ENCODE peak calls at places on chromosome X, in seven cellular contexts. S is SW 1271; C is GF-D8; D is hippocampal formation; X is A172; O is left colon; R is activated naive CD4-positive, alpha-beta T cell. I is an unnamed sample.

GRCh38 chrX:29397506-29397905 is 810.3 kb downstream of the IL1RAPL1 start:
- DNase-seq in S (no peak), C (no peak), D (no peak), X (peak), O (no peak), R (no peak), I (no peak)

GRCh38 chrX:29496636-29497180 is 718.7 kb upstream of the MAGEB2 start:
- DNase-seq in S (no peak), C (no peak), D (no peak), X (no peak), O (no peak), R (no peak), I (no peak)

GRCh38 chrX:113980953-113981352 is 602.9 kb upstream of the HTR2C start:
- DNase-seq in S (no peak), C (no peak), D (no peak), X (no peak), O (no peak), R (no peak), I (no peak)

GRCh38 chrX:47321386-47321785 is 49.0 kb upstream of the ZNF157 start:
- DNase-seq in S (no peak), C (no peak), D (peak), X (no peak), O (peak), R (no peak), I (no peak)

GRCh38 chrX:30183554-30183953 is 31.8 kb upstream of the MAGEB2 start:
- DNase-seq in S (no peak), C (no peak), D (no peak), X (no peak), O (no peak), R (no peak), I (no peak)

GRCh38 chrX:10350991-10351390 is 194.2 kb downstream of the CLCN4 start:
- DNase-seq in S (no peak), C (no peak), D (no peak), X (peak), O (no peak), R (no peak), I (no peak)

GRCh38 chrX:44872319-44872816 is 620 bp upstream of the KDM6A start:
- DNase-seq in S (no peak), C (no peak), D (peak), X (peak), O (no peak), R (no peak), I (peak)

GRCh38 chrX:49208399-49208798 is 8.4 kb upstream of the SYP start:
- DNase-seq in S (no peak), C (no peak), D (no peak), X (no peak), O (no peak), R (no peak), I (no peak)

GRCh38 chrX:133749370-133749769 is 236.0 kb downstream of the GPC3 start:
- DNase-seq in S (no peak), C (no peak), D (no peak), X (no peak), O (no peak), R (no peak), I (no peak)

GRCh38 chrX:72027024-72027913 is 104.4 kb downstream of the RTL5 start:
- DNase-seq in S (no peak), C (no peak), D (no peak), X (no peak), O (no peak), R (no peak), I (no peak)

GRCh38 chrX:66672106-66672505 is 33.2 kb upstream of the EDA2R start:
- DNase-seq in S (no peak), C (no peak), D (no peak), X (no peak), O (no peak), R (no peak), I (no peak)

GRCh38 chrX:66676990-66677389 is 38.1 kb upstream of the EDA2R start:
- DNase-seq in S (peak), C (no peak), D (no peak), X (peak), O (no peak), R (no peak), I (no peak)

GRCh38 chrX:45716747-45717146 is 516.1 kb upstream of the DIPK2B start:
- DNase-seq in S (no peak), C (no peak), D (no peak), X (no peak), O (peak), R (no peak), I (no peak)

GRCh38 chrX:31555506-31555905 is 483.7 kb upstream of the FTHL17 start:
- DNase-seq in S (no peak), C (no peak), D (no peak), X (no peak), O (no peak), R (no peak), I (no peak)

GRCh38 chrX:103396660-103397059 is 20.3 kb downstream of the BEX3 start:
- DNase-seq in S (no peak), C (no peak), D (no peak), X (no peak), O (no peak), R (no peak), I (no peak)

GRCh38 chrX:44871114-44871645 is 1.8 kb upstream of the KDM6A start:
- DNase-seq in S (no peak), C (no peak), D (no peak), X (no peak), O (peak), R (no peak), I (peak)

GRCh38 chrX:47574609-47575325 is 7.5 kb upstream of the TIMP1 start:
- DNase-seq in S (no peak), C (no peak), D (no peak), X (no peak), O (no peak), R (no peak), I (no peak)

GRCh38 chrX:137430984-137431475 is 134.9 kb upstream of the ZIC3 start:
- DNase-seq in S (no peak), C (no peak), D (no peak), X (no peak), O (no peak), R (no peak), I (no peak)